ENCODE peak calls at places on chromosomes 7 and 10, in four cellular contexts. T, O, U and M are unnamed samples.

GRCh38 chr7:81769891-81770818 is at the start of gene HGF:
- DNase-seq in T (no peak), O (peak; percentile 21), U (no peak), M (no peak)

GRCh38 chr7:20113423-20114027 is 103.7 kb downstream of the MACC1 start:
- DNase-seq in T (no peak), O (no peak), U (no peak), M (no peak)

GRCh38 chr7:6530626-6531491 is 20.4 kb downstream of the GRID2IP start:
- DNase-seq in T (no peak), O (no peak), U (peak; percentile 28), M (peak; percentile 3)

GRCh38 chr10:12709516-12709915 is 292.0 kb downstream of the CCDC3 start:
- DNase-seq in T (peak; percentile 57), O (peak; percentile 53), U (no peak), M (no peak)

GRCh38 chr7:155533120-155533826 is 13.1 kb downstream of the CNPY1 start:
- DNase-seq in T (no peak), O (no peak), U (no peak), M (peak; percentile 20)

GRCh38 chr10:102342462-102342861 is 53.0 kb upstream of the NFKB2 start:
- DNase-seq in T (peak; percentile 27), O (no peak), U (no peak), M (no peak)

GRCh38 chr10:49512121-49512809 is 26.7 kb downstream of the ERCC6 start:
- DNase-seq in T (no peak), O (no peak), U (no peak), M (no peak)

GRCh38 chr10:86756511-86757109 is at the start of gene BMPR1A:
- DNase-seq in T (no peak), O (no peak), U (no peak), M (no peak)

GRCh38 chr7:138866353-138866752 is 68.4 kb upstream of the ATP6V0A4 start:
- DNase-seq in T (no peak), O (no peak), U (no peak), M (no peak)

GRCh38 chr10:50937230-50937907 is 51.9 kb upstream of the A1CF start:
- DNase-seq in T (peak; percentile 21), O (no peak), U (no peak), M (no peak)

GRCh38 chr7:95596183-95597135 is at the start of gene PDK4:
- DNase-seq in T (no peak), O (peak; percentile 64), U (no peak), M (no peak)

GRCh38 chr7:36010656-36011587 is 142.1 kb upstream of the EEPD1 start:
- DNase-seq in T (no peak), O (no peak), U (no peak), M (no peak)

GRCh38 chr7:80722596-80723141 is 84.2 kb downstream of the CD36 start:
- DNase-seq in T (peak; percentile 99), O (peak; percentile 100), U (no peak), M (no peak)

GRCh38 chr10:29512460-29512974 is 122.3 kb downstream of the SVIL start:
- DNase-seq in T (no peak), O (no peak), U (no peak), M (no peak)

GRCh38 chr10:47379445-47379785 is 4.7 kb downstream of the ZNF488 start:
- DNase-seq in T (no peak), O (no peak), U (no peak), M (no peak)

GRCh38 chr10:30671011-30671616 is 41.6 kb upstream of the LYZL2 start:
- DNase-seq in T (peak; percentile 65), O (peak; percentile 36), U (no peak), M (peak; percentile 50)

GRCh38 chr7:29326872-29327271 is 132.3 kb downstream of the CHN2 start:
- DNase-seq in T (no peak), O (no peak), U (no peak), M (no peak)

GRCh38 chr7:74134117-74134539 is 40.0 kb upstream of the EIF4H start:
- DNase-seq in T (peak; percentile 14), O (no peak), U (no peak), M (no peak)

GRCh38 chr10:72106896-72107295 is 18.5 kb upstream of the SPOCK2 start:
- DNase-seq in T (no peak), O (no peak), U (no peak), M (no peak)

GRCh38 chr7:111647881-111648280 is 85.6 kb upstream of the IMMP2L start:
- DNase-seq in T (no peak), O (peak; percentile 12), U (no peak), M (no peak)

GRCh38 chr10:101052285-101052684 is 9.5 kb upstream of the KAZALD1 start:
- DNase-seq in T (peak; percentile 85), O (no peak), U (no peak), M (no peak)

GRCh38 chr7:115230882-115231508 is 309.1 kb downstream of the MDFIC start:
- DNase-seq in T (peak; percentile 96), O (peak; percentile 90), U (peak; percentile 65), M (peak; percentile 25)

GRCh38 chr7:450036-450435 is 69.6 kb downstream of the PDGFA start:
- DNase-seq in T (no peak), O (no peak), U (no peak), M (no peak)

GRCh38 chr7:111789880-111790279 is 227.6 kb upstream of the IMMP2L start:
- DNase-seq in T (no peak), O (peak; percentile 29), U (no peak), M (no peak)

GRCh38 chr10:122468923-122469781 is 7.8 kb downstream of the HTRA1 start:
- DNase-seq in T (peak; percentile 99), O (peak; percentile 100), U (no peak), M (no peak)

GRCh38 chr10:103149991-103150622 is 43.0 kb downstream of the NT5C2 start:
- DNase-seq in T (no peak), O (no peak), U (no peak), M (no peak)

GRCh38 chr7:97871659-97872024 is 566 bp downstream of the ASNS start:
- DNase-seq in T (no peak), O (no peak), U (peak; percentile 19), M (no peak)

GRCh38 chr7:30237271-30237695 is 47.1 kb upstream of the ZNRF2 start:
- DNase-seq in T (no peak), O (no peak), U (no peak), M (no peak)

GRCh38 chr7:42233166-42233565 is 3.8 kb downstream of the GLI3 start:
- DNase-seq in T (no peak), O (no peak), U (no peak), M (no peak)

GRCh38 chr10:608331-609265 is 80.9 kb downstream of the DIP2C start:
- DNase-seq in T (no peak), O (no peak), U (no peak), M (no peak)

GRCh38 chr7:43117842-43118241 is 5.4 kb downstream of the HECW1 start:
- DNase-seq in T (no peak), O (no peak), U (no peak), M (no peak)